ENCODE peak calls at places on chromosomes 3 and 15, in six cellular contexts. One of them, this sample, is unnamed.

GRCh38 chr15:40054746-40055575 is 16.0 kb upstream of the SRP14 start:
- DNase-seq in breast epithelium: no peak
- DNase-seq in spleen: peak
- DNase-seq in heart left ventricle: peak
- DNase-seq in HFFc6: no peak
- DNase-seq in colonic mucosa: peak
- DNase-seq in this sample: no peak

GRCh38 chr3:181796641-181797040 is 84.9 kb downstream of the SOX2 start:
- DNase-seq in breast epithelium: no peak
- DNase-seq in spleen: no peak
- DNase-seq in heart left ventricle: no peak
- DNase-seq in HFFc6: no peak
- DNase-seq in colonic mucosa: no peak
- DNase-seq in this sample: no peak

GRCh38 chr15:42088801-42089640 is 5.3 kb downstream of the PLA2G4D start:
- DNase-seq in breast epithelium: no peak
- DNase-seq in spleen: no peak
- DNase-seq in heart left ventricle: no peak
- DNase-seq in HFFc6: no peak
- DNase-seq in colonic mucosa: peak
- DNase-seq in this sample: no peak

GRCh38 chr3:104359546-104359945 is 1007.2 kb upstream of the ALCAM start:
- DNase-seq in breast epithelium: no peak
- DNase-seq in spleen: no peak
- DNase-seq in heart left ventricle: no peak
- DNase-seq in HFFc6: peak
- DNase-seq in colonic mucosa: no peak
- DNase-seq in this sample: peak

GRCh38 chr15:76059320-76060097 is at the start of gene TMEM266:
- DNase-seq in breast epithelium: no peak
- DNase-seq in spleen: peak
- DNase-seq in heart left ventricle: peak
- DNase-seq in HFFc6: no peak
- DNase-seq in colonic mucosa: peak
- DNase-seq in this sample: no peak

GRCh38 chr15:64693134-64693533 is 82.3 kb downstream of the RBPMS2 start:
- DNase-seq in breast epithelium: peak
- DNase-seq in spleen: peak
- DNase-seq in heart left ventricle: no peak
- DNase-seq in HFFc6: peak
- DNase-seq in colonic mucosa: no peak
- DNase-seq in this sample: peak

GRCh38 chr3:171454026-171454425 is 6.2 kb downstream of the TNIK start:
- DNase-seq in breast epithelium: no peak
- DNase-seq in spleen: no peak
- DNase-seq in heart left ventricle: no peak
- DNase-seq in HFFc6: no peak
- DNase-seq in colonic mucosa: no peak
- DNase-seq in this sample: no peak

GRCh38 chr3:126961191-126961790 is 21.6 kb upstream of the PLXNA1 start:
- DNase-seq in breast epithelium: peak
- DNase-seq in spleen: peak
- DNase-seq in heart left ventricle: peak
- DNase-seq in HFFc6: no peak
- DNase-seq in colonic mucosa: peak
- DNase-seq in this sample: peak

GRCh38 chr15:86915811-86916331 is 836.2 kb downstream of the AGBL1 start:
- DNase-seq in breast epithelium: no peak
- DNase-seq in spleen: no peak
- DNase-seq in heart left ventricle: no peak
- DNase-seq in HFFc6: peak
- DNase-seq in colonic mucosa: no peak
- DNase-seq in this sample: peak

GRCh38 chr15:99177679-99178078 is 71.7 kb downstream of the TTC23 start:
- DNase-seq in breast epithelium: no peak
- DNase-seq in spleen: no peak
- DNase-seq in heart left ventricle: no peak
- DNase-seq in HFFc6: no peak
- DNase-seq in colonic mucosa: no peak
- DNase-seq in this sample: no peak

GRCh38 chr15:89936051-89936792 is 23.5 kb upstream of the ARPIN start:
- DNase-seq in breast epithelium: no peak
- DNase-seq in spleen: no peak
- DNase-seq in heart left ventricle: no peak
- DNase-seq in HFFc6: no peak
- DNase-seq in colonic mucosa: no peak
- DNase-seq in this sample: no peak

GRCh38 chr3:184562875-184563568 is 1.4 kb downstream of the EPHB3 start:
- DNase-seq in breast epithelium: no peak
- DNase-seq in spleen: no peak
- DNase-seq in heart left ventricle: peak
- DNase-seq in HFFc6: peak
- DNase-seq in colonic mucosa: no peak
- DNase-seq in this sample: no peak

GRCh38 chr15:90031231-90031791 is 30.2 kb downstream of the ZNF710 start:
- DNase-seq in breast epithelium: no peak
- DNase-seq in spleen: peak
- DNase-seq in heart left ventricle: peak
- DNase-seq in HFFc6: peak
- DNase-seq in colonic mucosa: no peak
- DNase-seq in this sample: peak

GRCh38 chr15:60573936-60574335 is 95.0 kb upstream of the ICE2 start:
- DNase-seq in breast epithelium: no peak
- DNase-seq in spleen: no peak
- DNase-seq in heart left ventricle: no peak
- DNase-seq in HFFc6: no peak
- DNase-seq in colonic mucosa: no peak
- DNase-seq in this sample: no peak

GRCh38 chr15:44028349-44028748 is 166.7 kb downstream of the FRMD5 start:
- DNase-seq in breast epithelium: no peak
- DNase-seq in spleen: no peak
- DNase-seq in heart left ventricle: no peak
- DNase-seq in HFFc6: no peak
- DNase-seq in colonic mucosa: no peak
- DNase-seq in this sample: peak

GRCh38 chr3:72664171-72664570 is 184.1 kb downstream of the SHQ1 start:
- DNase-seq in breast epithelium: no peak
- DNase-seq in spleen: no peak
- DNase-seq in heart left ventricle: no peak
- DNase-seq in HFFc6: no peak
- DNase-seq in colonic mucosa: no peak
- DNase-seq in this sample: no peak

GRCh38 chr3:162487138-162487537 is 990.5 kb downstream of the OTOL1 start:
- DNase-seq in breast epithelium: no peak
- DNase-seq in spleen: no peak
- DNase-seq in heart left ventricle: no peak
- DNase-seq in HFFc6: no peak
- DNase-seq in colonic mucosa: no peak
- DNase-seq in this sample: no peak

GRCh38 chr3:67901681-67902080 is 247.3 kb upstream of the SUCLG2 start:
- DNase-seq in breast epithelium: no peak
- DNase-seq in spleen: no peak
- DNase-seq in heart left ventricle: no peak
- DNase-seq in HFFc6: no peak
- DNase-seq in colonic mucosa: no peak
- DNase-seq in this sample: no peak
- TF ChIP-seq CTCF in breast epithelium: no peak
- TF ChIP-seq CTCF in spleen: no peak
- TF ChIP-seq CTCF in heart left ventricle: no peak
- TF ChIP-seq CTCF in HFFc6: no peak
- TF ChIP-seq CTCF in colonic mucosa: no peak
- TF ChIP-seq CTCF in this sample: peak

DNA sequence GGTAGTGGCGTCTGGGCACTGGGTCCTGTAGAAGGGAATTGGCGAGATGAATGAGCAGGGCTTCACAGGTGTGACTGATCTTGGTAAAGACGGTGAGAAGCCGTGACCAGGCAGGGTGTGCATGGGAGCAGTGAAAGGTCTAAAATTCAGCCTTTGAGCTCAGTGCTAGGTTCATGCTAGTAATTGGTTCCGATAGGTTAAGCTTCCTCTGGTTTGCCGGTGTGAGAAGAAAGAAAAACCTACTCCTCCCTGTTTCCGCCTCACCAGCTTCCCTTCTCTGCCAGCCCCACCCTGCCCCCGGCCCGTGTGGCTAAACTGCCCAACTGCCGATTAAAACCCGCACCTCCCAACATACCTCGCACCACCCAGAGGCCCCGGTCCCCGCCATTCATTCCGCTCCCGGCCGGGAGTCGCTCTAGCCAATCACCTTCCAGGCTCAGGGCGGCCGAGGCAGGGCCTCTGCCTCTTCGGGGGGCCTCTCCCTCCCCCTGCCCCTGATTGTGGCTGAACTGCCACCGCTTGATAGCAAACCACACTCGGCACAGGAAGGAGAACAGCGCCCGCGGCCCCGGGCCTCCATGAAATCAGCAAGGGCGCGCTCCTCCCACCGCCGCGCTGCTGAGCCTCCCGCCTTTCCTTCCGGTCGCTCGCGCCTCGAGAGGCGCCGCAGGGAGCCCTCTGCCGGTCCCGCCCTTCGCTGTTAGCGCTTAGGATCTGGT is 7.3 kb upstream of the NRROS start:
- DNase-seq in breast epithelium: peak
- DNase-seq in spleen: peak
- DNase-seq in heart left ventricle: peak
- DNase-seq in HFFc6: peak
- DNase-seq in colonic mucosa: peak
- DNase-seq in this sample: peak
- TF ChIP-seq CTCF in breast epithelium: no peak
- TF ChIP-seq CTCF in spleen: peak
- TF ChIP-seq CTCF in heart left ventricle: peak
- TF ChIP-seq CTCF in HFFc6: peak
- TF ChIP-seq CTCF in colonic mucosa: peak
- TF ChIP-seq CTCF in this sample: peak

GRCh38 chr3:82520846-82521245 is 759.4 kb upstream of the GBE1 start:
- DNase-seq in breast epithelium: no peak
- DNase-seq in spleen: no peak
- DNase-seq in heart left ventricle: no peak
- DNase-seq in HFFc6: no peak
- DNase-seq in colonic mucosa: no peak
- DNase-seq in this sample: no peak
- TF ChIP-seq CTCF in breast epithelium: no peak
- TF ChIP-seq CTCF in spleen: no peak
- TF ChIP-seq CTCF in heart left ventricle: no peak
- TF ChIP-seq CTCF in HFFc6: no peak
- TF ChIP-seq CTCF in colonic mucosa: no peak
- TF ChIP-seq CTCF in this sample: no peak

GRCh38 chr3:14646589-14647413 is 4.8 kb upstream of the CCDC174 start:
- DNase-seq in breast epithelium: no peak
- DNase-seq in spleen: no peak
- DNase-seq in heart left ventricle: no peak
- DNase-seq in HFFc6: no peak
- DNase-seq in colonic mucosa: no peak
- DNase-seq in this sample: no peak
- TF ChIP-seq CTCF in breast epithelium: no peak
- TF ChIP-seq CTCF in spleen: no peak
- TF ChIP-seq CTCF in heart left ventricle: no peak
- TF ChIP-seq CTCF in HFFc6: peak
- TF ChIP-seq CTCF in colonic mucosa: no peak
- TF ChIP-seq CTCF in this sample: peak

DNA sequence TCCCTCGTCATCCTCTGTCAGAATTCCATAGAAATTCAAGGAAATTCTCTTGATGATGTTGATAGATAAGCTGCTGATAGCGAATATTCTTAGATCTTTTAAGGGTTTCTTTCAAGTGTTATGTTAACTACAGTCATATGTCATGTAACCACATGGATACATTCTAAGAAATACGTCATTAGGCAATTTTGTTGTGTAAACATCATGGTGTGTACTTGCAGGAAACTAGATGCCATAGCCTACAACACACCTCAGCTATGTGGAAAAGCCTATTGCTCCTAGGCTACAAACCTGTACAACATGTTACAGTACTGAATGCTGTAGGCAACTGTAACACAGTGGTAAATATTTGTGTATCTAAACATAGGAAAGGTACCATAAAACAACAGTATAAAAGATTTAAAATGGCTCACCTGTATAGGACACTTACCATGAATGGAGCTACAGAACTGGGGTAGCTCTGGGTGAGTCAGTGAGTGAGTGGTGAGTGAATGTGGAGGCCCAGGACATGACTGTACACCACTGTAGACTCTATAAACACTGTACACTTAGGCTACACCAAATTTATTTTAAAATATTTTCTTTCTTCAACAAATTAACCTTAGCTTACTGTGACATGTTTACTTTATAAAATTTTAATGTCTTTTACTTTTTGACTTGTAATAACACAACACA is 34.6 kb downstream of the GLDN start:
- DNase-seq in breast epithelium: no peak
- DNase-seq in spleen: no peak
- DNase-seq in heart left ventricle: no peak
- DNase-seq in HFFc6: peak
- DNase-seq in colonic mucosa: no peak
- DNase-seq in this sample: peak
- TF ChIP-seq CTCF in breast epithelium: no peak
- TF ChIP-seq CTCF in spleen: no peak
- TF ChIP-seq CTCF in heart left ventricle: no peak
- TF ChIP-seq CTCF in HFFc6: no peak
- TF ChIP-seq CTCF in colonic mucosa: no peak
- TF ChIP-seq CTCF in this sample: no peak

GRCh38 chr3:50222169-50222528 is 13.9 kb upstream of the GNAI2 start:
- DNase-seq in breast epithelium: no peak
- DNase-seq in spleen: no peak
- DNase-seq in heart left ventricle: no peak
- DNase-seq in HFFc6: no peak
- DNase-seq in colonic mucosa: no peak
- DNase-seq in this sample: no peak

GRCh38 chr3:50226888-50227389 is 9.1 kb upstream of the GNAI2 start:
- DNase-seq in breast epithelium: no peak
- DNase-seq in spleen: no peak
- DNase-seq in heart left ventricle: no peak
- DNase-seq in HFFc6: peak
- DNase-seq in colonic mucosa: peak
- DNase-seq in this sample: no peak

GRCh38 chr3:50221413-50222168 is 14.4 kb upstream of the GNAI2 start:
- DNase-seq in breast epithelium: no peak
- DNase-seq in spleen: no peak
- DNase-seq in heart left ventricle: no peak
- DNase-seq in HFFc6: no peak
- DNase-seq in colonic mucosa: no peak
- DNase-seq in this sample: no peak

GRCh38 chr3:50227390-50228183 is 8.4 kb upstream of the GNAI2 start:
- DNase-seq in breast epithelium: peak
- DNase-seq in spleen: peak
- DNase-seq in heart left ventricle: peak
- DNase-seq in HFFc6: peak
- DNase-seq in colonic mucosa: peak
- DNase-seq in this sample: peak

DNA sequence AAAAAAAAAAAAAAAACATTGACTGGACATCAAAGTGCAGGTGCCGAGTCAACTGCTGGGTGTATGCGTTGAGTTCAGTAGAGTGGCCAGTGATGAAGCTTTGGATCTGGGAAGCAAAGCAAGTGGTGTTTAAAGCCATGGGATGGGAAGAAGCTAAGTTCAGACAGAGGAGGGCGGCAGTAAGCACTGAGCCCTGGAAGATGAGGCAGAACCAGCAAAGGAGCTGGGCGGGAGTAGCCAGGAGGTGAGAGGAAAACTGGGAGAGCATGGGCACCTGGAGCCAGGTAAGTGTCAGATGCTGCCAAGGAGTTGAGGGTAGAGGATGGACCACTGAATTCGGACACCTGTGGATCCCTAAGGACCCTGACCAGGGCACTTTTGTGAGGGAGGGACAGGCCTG is 11.4 kb upstream of the GNAI2 start:
- DNase-seq in breast epithelium: no peak
- DNase-seq in spleen: no peak
- DNase-seq in heart left ventricle: no peak
- DNase-seq in HFFc6: no peak
- DNase-seq in colonic mucosa: no peak
- DNase-seq in this sample: no peak
- TF ChIP-seq CTCF in breast epithelium: no peak
- TF ChIP-seq CTCF in spleen: no peak
- TF ChIP-seq CTCF in heart left ventricle: no peak
- TF ChIP-seq CTCF in HFFc6: no peak
- TF ChIP-seq CTCF in colonic mucosa: no peak
- TF ChIP-seq CTCF in this sample: no peak

This sample was measured in brain microvascular endothelial cell.